ENCODE peak calls at places on chromosomes 12 and 14, in six cellular contexts. P is IMR-90, C is A549, H is transverse colon, G is HCT116, R is stomach. Y is an unnamed sample.

GRCh38 chr12:54032627-54033100 is at the start of gene HOXC5:
- DNase-seq in P (peak; percentile 38), C (peak; percentile 87), H (peak; percentile 65), G (peak; percentile 54), R (peak; percentile 84), Y (peak; percentile 78)

GRCh38 chr12:107400686-107401447 is 284.7 kb upstream of the PWP1 start:
- DNase-seq in P (peak; percentile 32), C (peak; percentile 47), H (no peak), G (no peak), R (no peak), Y (no peak)

GRCh38 chr14:103628221-103628683 is 759 bp upstream of the KLC1 start:
- DNase-seq in P (peak; percentile 79), C (peak; percentile 83), H (peak; percentile 85), G (peak; percentile 39), R (peak; percentile 85), Y (peak; percentile 64)

GRCh38 chr14:59103396-59103795 is 85.1 kb upstream of the DAAM1 start:
- DNase-seq in P (peak; percentile 71), C (no peak), H (no peak), G (no peak), R (no peak), Y (no peak)

GRCh38 chr12:109670647-109671046 is 43.0 kb upstream of the FAM222A start:
- DNase-seq in P (no peak), C (no peak), H (no peak), G (no peak), R (no peak), Y (no peak)

GRCh38 chr12:89244536-89244935 is 107.8 kb downstream of the DUSP6 start:
- DNase-seq in P (peak; percentile 64), C (no peak), H (no peak), G (no peak), R (no peak), Y (no peak)

GRCh38 chr12:91099373-91099772 is 11.9 kb downstream of the LUM start:
- DNase-seq in P (no peak), C (no peak), H (no peak), G (no peak), R (no peak), Y (no peak)

GRCh38 chr14:53004976-53005375 is 54.1 kb upstream of the FERMT2 start:
- DNase-seq in P (peak; percentile 26), C (no peak), H (no peak), G (no peak), R (no peak), Y (no peak)

GRCh38 chr12:752673-753400 is 458 bp downstream of the WNK1 start:
- DNase-seq in P (peak; percentile 21), C (peak; percentile 66), H (peak; percentile 69), G (no peak), R (peak; percentile 68), Y (peak; percentile 42)

GRCh38 chr12:69738351-69739286 is at the start of gene RAB3IP:
- DNase-seq in P (peak; percentile 61), C (peak; percentile 87), H (peak; percentile 95), G (peak; percentile 73), R (peak; percentile 94), Y (peak; percentile 82)

GRCh38 chr12:93361159-93361919 is 16.4 kb upstream of the NUDT4 start:
- DNase-seq in P (peak; percentile 39), C (no peak), H (no peak), G (no peak), R (no peak), Y (peak; percentile 80)

GRCh38 chr12:77347009-77347408 is 281.6 kb upstream of the E2F7 start:
- DNase-seq in P (no peak), C (no peak), H (no peak), G (no peak), R (no peak), Y (no peak)

GRCh38 chr12:34108967-34109366 is 86.7 kb downstream of the ALG10 start:
- DNase-seq in P (no peak), C (no peak), H (no peak), G (no peak), R (no peak), Y (no peak)

GRCh38 chr14:89221109-89221508 is 195.9 kb downstream of the FOXN3 start:
- DNase-seq in P (peak; percentile 84), C (peak; percentile 5), H (no peak), G (no peak), R (no peak), Y (no peak)

GRCh38 chr14:44963775-44964380 is 1.9 kb downstream of the TOGARAM1 start:
- DNase-seq in P (no peak), C (peak; percentile 33), H (no peak), G (no peak), R (no peak), Y (peak; percentile 18)

GRCh38 chr12:65305346-65305950 is 27.0 kb downstream of the MSRB3 start:
- DNase-seq in P (peak; percentile 52), C (no peak), H (no peak), G (no peak), R (no peak), Y (no peak)

GRCh38 chr12:131832393-131833231 is 4.4 kb downstream of the MMP17 start:
- DNase-seq in P (peak; percentile 30), C (peak; percentile 83), H (peak; percentile 44), G (no peak), R (no peak), Y (no peak)

GRCh38 chr12:11651785-11652184 is 2.3 kb downstream of the ETV6 start:
- DNase-seq in P (peak; percentile 42), C (no peak), H (peak; percentile 27), G (no peak), R (no peak), Y (no peak)

GRCh38 chr14:55904086-55904485 is 214.1 kb upstream of the PELI2 start:
- DNase-seq in P (no peak), C (no peak), H (no peak), G (no peak), R (no peak), Y (no peak)

GRCh38 chr14:103188691-103189480 is 65.6 kb downstream of the TNFAIP2 start:
- DNase-seq in P (no peak), C (peak; percentile 44), H (peak; percentile 37), G (no peak), R (peak; percentile 37), Y (no peak)

GRCh38 chr14:91580886-91581615 is 70.9 kb upstream of the PPP4R3A start:
- DNase-seq in P (no peak), C (no peak), H (no peak), G (no peak), R (no peak), Y (no peak)

GRCh38 chr12:40063424-40063823 is 42.5 kb downstream of the SLC2A13 start:
- DNase-seq in P (no peak), C (no peak), H (no peak), G (no peak), R (no peak), Y (no peak)

GRCh38 chr12:1592444-1593231 is 1.7 kb downstream of the FBXL14 start:
- DNase-seq in P (peak; percentile 84), C (no peak), H (peak; percentile 65), G (no peak), R (no peak), Y (no peak)

GRCh38 chr12:38427442-38427841 is 110.9 kb downstream of the ALG10B start:
- DNase-seq in P (no peak), C (no peak), H (no peak), G (no peak), R (no peak), Y (no peak)

GRCh38 chr12:115763376-115763775 is 514.1 kb downstream of the MED13L start:
- DNase-seq in P (no peak), C (no peak), H (no peak), G (no peak), R (no peak), Y (no peak)
- H3K27ac ChIP-seq in P (no peak overlapping the region), C (peak overlapping the region; percentile 8), H (no peak overlapping the region), G (no peak overlapping the region), R (no peak overlapping the region), Y (no peak overlapping the region)

DNA sequence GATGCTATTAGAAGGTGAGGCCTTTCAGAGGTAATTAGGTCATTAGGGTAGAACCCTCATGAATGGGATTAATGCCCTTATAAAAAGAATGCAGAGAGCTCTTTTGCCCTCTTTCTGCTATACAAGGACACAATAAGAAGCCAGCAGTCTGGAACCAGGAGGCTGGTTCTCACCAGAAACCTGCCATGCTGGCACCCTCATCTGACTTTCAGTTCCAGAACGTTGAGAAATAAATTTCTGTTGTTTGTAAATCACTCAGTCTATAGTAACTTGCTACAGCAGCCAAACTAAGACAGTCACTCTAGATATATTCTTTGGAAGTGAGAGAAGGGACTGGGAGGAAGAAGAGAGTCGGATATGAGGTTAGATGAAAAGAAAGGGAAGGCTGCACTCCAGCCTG is 125.0 kb upstream of the MYF6 start:
- DNase-seq in P (no peak), C (no peak), H (no peak), G (no peak), R (no peak), Y (no peak)
- TF ChIP-seq CTCF in P (no peak), C (no peak), H (no peak), G (no peak), R (no peak), Y (no peak)

GRCh38 chr14:80940146-80940545 is 1.4 kb downstream of the CEP128 start:
- DNase-seq in P (no peak), C (no peak), H (no peak), G (no peak), R (no peak), Y (no peak)

GRCh38 chr14:80944861-80945617 is 3.5 kb upstream of the CEP128 start:
- DNase-seq in P (no peak), C (no peak), H (no peak), G (no peak), R (no peak), Y (no peak)

GRCh38 chr14:80946187-80946586 is 4.6 kb upstream of the CEP128 start:
- DNase-seq in P (peak; percentile 52), C (no peak), H (no peak), G (no peak), R (no peak), Y (no peak)

GRCh38 chr14:80942158-80942738 is 710 bp upstream of the CEP128 start:
- DNase-seq in P (no peak), C (no peak), H (no peak), G (no peak), R (no peak), Y (no peak)

DNA sequence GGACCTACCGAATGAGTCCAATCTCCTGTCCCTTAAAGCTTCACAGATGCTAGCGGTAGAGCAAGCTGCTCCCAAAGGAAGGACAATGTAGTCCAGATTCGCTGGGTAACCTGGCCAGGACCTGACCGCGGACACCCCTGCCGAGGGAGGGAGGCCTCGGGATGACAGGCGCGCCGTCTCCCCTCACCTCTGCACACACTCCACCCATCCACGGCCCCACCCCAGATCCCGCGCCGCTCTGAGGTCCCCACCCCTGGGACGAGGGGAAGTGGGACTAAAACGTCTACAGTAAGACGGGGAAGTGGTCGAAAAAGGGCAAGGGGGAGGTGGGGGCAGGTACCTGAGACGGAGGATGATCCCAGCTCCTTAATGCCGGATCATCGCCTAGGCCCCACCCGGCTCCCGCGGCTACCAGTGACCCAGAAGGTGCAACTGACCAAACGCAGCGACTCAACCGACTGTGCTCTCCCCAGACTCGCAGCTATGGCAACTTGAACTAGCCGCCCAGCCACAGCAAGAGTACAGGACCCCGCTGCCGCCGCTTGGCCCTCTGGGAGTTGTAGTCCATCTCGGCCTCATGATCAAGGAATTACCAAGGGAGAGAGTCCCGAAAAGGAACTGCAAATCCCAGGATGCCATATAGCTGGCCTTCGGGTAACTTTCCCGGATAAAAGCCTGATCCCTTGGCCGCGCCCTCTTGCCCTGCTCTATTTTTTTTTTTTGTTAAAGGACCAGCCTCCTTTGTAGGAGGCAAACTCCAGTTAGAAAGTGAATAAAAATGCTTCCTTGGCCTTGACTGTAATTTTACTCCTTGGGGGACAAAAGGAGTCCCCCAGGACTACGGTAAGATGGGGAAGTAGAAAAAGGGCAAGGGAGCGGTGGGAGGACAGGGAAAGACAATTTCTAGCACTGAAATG is at the start of gene CEP128:
- DNase-seq in P (peak; percentile 98), C (peak; percentile 97), H (peak; percentile 95), G (peak; percentile 97), R (peak; percentile 93), Y (peak; percentile 92)
- TF ChIP-seq POLR2A in P (no peak), C (peak; percentile 49), H (no peak), G (peak; percentile 51), R (no peak), Y (no peak)

GRCh38 chr14:38947343-38947742 is 155.7 kb downstream of the SEC23A start:
- DNase-seq in P (no peak), C (no peak), H (no peak), G (no peak), R (no peak), Y (no peak)
- H3K27ac ChIP-seq in P (no peak overlapping the region), C (no peak overlapping the region), H (no peak overlapping the region), G (no peak overlapping the region), R (no peak overlapping the region), Y (no peak overlapping the region)

Y was measured in gastrocnemius medialis.